ENCODE peak calls at places on chromosome 20, in six cellular contexts. M is K562, B is A549, D is HCT116, X is Panc1, J is SK-N-SH. E is an unnamed sample.

GRCh38 chr20:63977392-63978276 is 1.8 kb downstream of the SAMD10 start:
- DNase-seq in D (no peak), M (no peak), X (no peak), J (no peak), B (peak; percentile 60), E (peak; percentile 69)

GRCh38 chr20:49447946-49448809 is 34.3 kb downstream of the KCNB1 start:
- DNase-seq in X (no peak), D (no peak), M (no peak), B (no peak), J (no peak), E (no peak)

GRCh38 chr20:19275630-19276071 is 63.2 kb downstream of the SLC24A3 start:
- DNase-seq in M (no peak), X (no peak), J (no peak), B (no peak), D (no peak), E (no peak)

GRCh38 chr20:58389324-58389967 is 417 bp downstream of the VAPB start:
- DNase-seq in D (no peak), B (peak; percentile 42), J (peak; percentile 74), X (no peak), M (peak; percentile 77), E (peak; percentile 17)

GRCh38 chr20:57663241-57663640 is 43.0 kb upstream of the ZBP1 start:
- DNase-seq in D (no peak), J (peak; percentile 16), M (no peak), X (no peak), B (no peak), E (no peak)

GRCh38 chr20:51966296-51966971 is 164.1 kb upstream of the SALL4 start:
- DNase-seq in M (peak; percentile 20), J (peak; percentile 74), B (peak; percentile 86), D (peak; percentile 81), X (peak; percentile 65), E (no peak)

GRCh38 chr20:7346562-7346961 is 579.1 kb downstream of the BMP2 start:
- DNase-seq in B (no peak), M (no peak), J (no peak), D (no peak), X (no peak), E (no peak)

GRCh38 chr20:44691424-44692423 is 23.4 kb upstream of the CCN5 start:
- DNase-seq in D (no peak), B (no peak), X (no peak), M (no peak), J (peak; percentile 3), E (no peak)

GRCh38 chr20:1934578-1935573 is 39.7 kb downstream of the SIRPA start:
- DNase-seq in X (no peak), J (peak; percentile 60), M (no peak), D (no peak), B (no peak), E (peak; percentile 74)

GRCh38 chr20:15045246-15045645 is 707.8 kb upstream of the FLRT3 start:
- DNase-seq in J (no peak), M (no peak), B (no peak), X (no peak), D (no peak), E (no peak)

GRCh38 chr20:32670773-32671455 is 2.8 kb downstream of the C20orf203 start:
- DNase-seq in J (no peak), X (no peak), B (no peak), D (no peak), M (no peak), E (no peak)

GRCh38 chr20:19850190-19850533 is 92.1 kb downstream of the RIN2 start:
- DNase-seq in M (no peak), B (no peak), D (no peak), X (no peak), J (peak; percentile 36), E (no peak)

GRCh38 chr20:18058661-18059467 is 1.1 kb upstream of the OVOL2 start:
- DNase-seq in X (no peak), B (peak; percentile 20), J (peak; percentile 47), M (no peak), D (peak; percentile 16), E (no peak)

GRCh38 chr20:33388268-33388667 is 13.1 kb downstream of the CDK5RAP1 start:
- DNase-seq in B (no peak), D (no peak), X (no peak), J (no peak), M (no peak), E (no peak)

GRCh38 chr20:50335105-50335504 is 144.5 kb downstream of the CEBPB start:
- DNase-seq in X (no peak), B (peak; percentile 77), M (peak; percentile 50), D (peak; percentile 68), J (peak; percentile 50), E (no peak)

GRCh38 chr20:50478162-50479036 is 31.8 kb upstream of the PTPN1 start:
- DNase-seq in B (peak; percentile 73), X (no peak), D (peak; percentile 47), M (peak; percentile 68), J (peak; percentile 44), E (peak; percentile 91)

GRCh38 chr20:51553897-51554504 is 11.5 kb upstream of the NFATC2 start:
- DNase-seq in J (no peak), X (no peak), D (no peak), M (no peak), B (no peak), E (no peak)

GRCh38 chr20:63599396-63600050 is 25.5 kb upstream of the HELZ2 start:
- DNase-seq in D (no peak), B (no peak), X (no peak), J (no peak), M (no peak), E (no peak)

GRCh38 chr20:46784450-46785127 is 75.1 kb downstream of the SLC2A10 start:
- DNase-seq in X (no peak), M (no peak), J (no peak), D (no peak), B (no peak), E (no peak)

GRCh38 chr20:35515949-35516645 is 13.4 kb downstream of the C20orf173 start:
- DNase-seq in J (no peak), D (peak; percentile 44), B (peak; percentile 29), X (peak; percentile 43), M (no peak), E (no peak)

GRCh38 chr20:1688886-1689538 is 31.4 kb upstream of the SIRPG start:
- DNase-seq in B (no peak), D (no peak), J (no peak), X (no peak), M (no peak), E (no peak)

GRCh38 chr20:58839474-58839874 is 11.2 kb downstream of the GNAS-AS1 start:
- DNase-seq in X (no peak), J (peak; percentile 85), M (peak; percentile 57), D (peak; percentile 7), B (peak; percentile 70), E (peak; percentile 38)

GRCh38 chr20:34791289-34792020 is 34.0 kb downstream of the NCOA6 start:
- DNase-seq in D (no peak), X (no peak), M (no peak), B (no peak), J (no peak), E (peak; percentile 19)

GRCh38 chr20:3283222-3283820 is 44.3 kb upstream of the SLC4A11 start:
- DNase-seq in B (no peak), J (peak; percentile 89), M (no peak), X (no peak), D (no peak), E (no peak)

GRCh38 chr20:9223296-9223695 is 154.4 kb downstream of the PLCB4 start:
- DNase-seq in D (no peak), B (no peak), M (no peak), X (no peak), J (no peak), E (no peak)

GRCh38 chr20:63553251-63553932 is 567 bp upstream of the FNDC11 start:
- DNase-seq in J (peak; percentile 98), B (peak; percentile 90), X (no peak), M (peak; percentile 91), D (peak; percentile 85), E (peak; percentile 30)

GRCh38 chr20:45893831-45894230 is 2.7 kb downstream of the CTSA start:
- DNase-seq in J (no peak), B (no peak), D (no peak), M (no peak), X (no peak), E (no peak)

GRCh38 chr20:38159949-38160756 is 4.9 kb downstream of the TGM2 start:
- DNase-seq in D (no peak), X (no peak), J (no peak), M (peak; percentile 74), B (no peak), E (no peak)

GRCh38 chr20:63979549-63980316 is at the start of gene SAMD10:
- DNase-seq in B (no peak), M (peak; percentile 63), D (no peak), X (no peak), J (peak; percentile 85), E (peak; percentile 88)

GRCh38 chr20:57200882-57201723 is 65.3 kb downstream of the BMP7 start:
- DNase-seq in X (no peak), J (peak; percentile 42), D (no peak), M (no peak), B (no peak), E (no peak)

GRCh38 chr20:64110411-64111068 is 3.2 kb upstream of the NPBWR2 start:
- DNase-seq in B (no peak), X (no peak), D (no peak), J (peak; percentile 33), M (no peak), E (no peak)

GRCh38 chr20:50711113-50711825 is 19.9 kb upstream of the RIPOR3 start:
- DNase-seq in B (no peak), X (no peak), M (no peak), J (no peak), D (no peak), E (no peak)

GRCh38 chr20:61980647-61981583 is 84.8 kb downstream of the TAF4 start:
- DNase-seq in D (peak; percentile 3), X (peak; percentile 20), M (peak; percentile 74), J (peak; percentile 73), B (peak; percentile 65), E (peak; percentile 68)
- TF ChIP-seq REST in D (no peak), X (no peak), M (no peak), J (no peak), B (no peak), E (no peak)

GRCh38 chr20:37128803-37129202 is 33.0 kb upstream of the RBL1 start:
- DNase-seq in D (no peak), J (no peak), M (no peak), X (no peak), B (no peak), E (no peak)
- TF ChIP-seq REST in D (no peak), J (no peak), M (no peak), X (no peak), B (no peak), E (no peak)

GRCh38 chr20:11429889-11430580 is 487.7 kb upstream of the BTBD3 start:
- DNase-seq in B (no peak), J (no peak), M (no peak), X (no peak), D (no peak), E (no peak)
- TF ChIP-seq REST in B (no peak), J (no peak), M (no peak), X (no peak), D (no peak), E (no peak)

GRCh38 chr20:24949756-24950127 is 673 bp downstream of the CST7 start:
- DNase-seq in D (no peak), X (no peak), M (no peak), J (no peak), B (no peak), E (no peak)
- TF ChIP-seq REST in D (no peak), X (no peak), M (no peak), J (no peak), B (no peak), E (no peak)

E was measured in HL-60.